ENCODE peak calls at places on chromosomes 3 and 15, in ten cellular contexts. I, G, C, S, X, T, J, O, V and K are unnamed samples.

GRCh38 chr15:31292391-31293020 is 34.1 kb upstream of the KLF13 start:
- DNase-seq in S (no peak), T (no peak), X (peak), G (peak), V (no peak), J (peak), I (no peak), C (no peak), O (peak), K (no peak)

GRCh38 chr3:149547954-149548728 is 73.6 kb downstream of the TM4SF4 start:
- DNase-seq in S (peak), I (peak), X (peak), T (no peak), O (peak), V (no peak), J (no peak), G (peak), C (no peak), K (peak)

GRCh38 chr3:71397046-71397445 is 186.5 kb downstream of the FOXP1 start:
- DNase-seq in C (peak), T (no peak), V (peak), G (peak), J (no peak), S (no peak), O (no peak), X (no peak), I (no peak), K (peak)

GRCh38 chr3:72270072-72270611 is 485.2 kb upstream of the PROK2 start:
- DNase-seq in O (peak), I (peak), C (peak), X (peak), G (peak), J (peak), V (peak), S (peak), T (peak), K (peak)

GRCh38 chr3:176172430-176172954 is 1024.8 kb downstream of the TBL1XR1 start:
- DNase-seq in G (no peak), X (no peak), J (no peak), O (no peak), S (no peak), T (no peak), C (no peak), V (no peak), I (no peak), K (no peak)

GRCh38 chr3:172355836-172356235 is 92.4 kb downstream of the GHSR start:
- DNase-seq in J (no peak), I (no peak), S (no peak), C (peak), T (no peak), O (no peak), X (peak), V (peak), G (no peak), K (peak)

GRCh38 chr3:98645039-98645438 is 51.6 kb upstream of the CPOX start:
- DNase-seq in J (no peak), S (peak), X (no peak), V (no peak), G (no peak), C (no peak), T (no peak), I (no peak), O (no peak), K (no peak)

GRCh38 chr3:127961963-127962362 is 46.9 kb downstream of the KBTBD12 start:
- DNase-seq in C (no peak), V (peak), J (no peak), S (peak), O (no peak), I (no peak), T (no peak), G (peak), X (peak), K (no peak)

GRCh38 chr3:99875573-99875924 is 57.9 kb downstream of the CMSS1 start:
- DNase-seq in O (no peak), T (no peak), S (no peak), V (no peak), J (no peak), I (no peak), X (no peak), G (peak), C (peak), K (no peak)

GRCh38 chr15:95799286-95800187 is 531.0 kb upstream of the NR2F2 start:
- DNase-seq in T (no peak), I (no peak), S (no peak), V (no peak), X (no peak), O (no peak), G (peak), J (no peak), C (peak), K (no peak)

GRCh38 chr3:37809846-37810447 is 51.7 kb upstream of the CTDSPL start:
- DNase-seq in O (no peak), G (no peak), V (no peak), X (no peak), S (no peak), J (no peak), C (no peak), T (no peak), I (peak), K (no peak)

GRCh38 chr3:44981220-44981619 is 5.2 kb downstream of the EXOSC7 start:
- DNase-seq in C (no peak), S (no peak), X (no peak), G (no peak), J (no peak), V (no peak), I (no peak), O (no peak), T (no peak), K (no peak)

GRCh38 chr3:151318946-151319345 is 2.3 kb upstream of the GPR87 start:
- DNase-seq in V (no peak), T (no peak), C (no peak), S (no peak), X (no peak), O (no peak), J (no peak), G (no peak), I (no peak), K (no peak)

GRCh38 chr15:35060591-35060990 is 24.5 kb downstream of the NANOGP8 start:
- DNase-seq in J (no peak), G (no peak), I (no peak), T (no peak), V (no peak), O (no peak), S (no peak), X (no peak), C (no peak), K (no peak)

GRCh38 chr3:42306499-42306898 is 40.5 kb upstream of the CCK start:
- DNase-seq in S (no peak), O (peak), J (no peak), G (no peak), I (no peak), V (no peak), C (no peak), T (no peak), X (no peak), K (no peak)

GRCh38 chr15:43329222-43329959 is 982 bp downstream of the LCMT2 start:
- DNase-seq in T (peak), C (peak), V (no peak), S (no peak), J (no peak), I (peak), O (no peak), G (no peak), X (peak), K (peak)

GRCh38 chr3:37227870-37228549 is 53.6 kb upstream of the LRRFIP2 start:
- DNase-seq in V (no peak), I (no peak), T (no peak), C (no peak), S (no peak), J (no peak), O (no peak), X (no peak), G (peak), K (no peak)

GRCh38 chr3:99128740-99129505 is 227.4 kb upstream of the DCBLD2 start:
- DNase-seq in G (no peak), C (peak), I (no peak), J (no peak), X (no peak), S (no peak), T (no peak), O (no peak), V (peak), K (no peak)

GRCh38 chr15:36062357-36062756 is 516.4 kb upstream of the DPH6 start:
- DNase-seq in J (no peak), I (no peak), V (no peak), T (no peak), X (no peak), G (no peak), O (no peak), C (no peak), S (no peak), K (no peak)

GRCh38 chr3:131544557-131544956 is 41.8 kb upstream of the MRPL3 start:
- DNase-seq in G (no peak), J (no peak), O (no peak), V (no peak), X (no peak), S (no peak), I (no peak), T (no peak), C (no peak), K (no peak)

GRCh38 chr3:67389176-67389575 is 265.2 kb downstream of the SUCLG2 start:
- DNase-seq in C (no peak), X (no peak), O (no peak), T (no peak), I (no peak), V (no peak), J (no peak), G (no peak), S (no peak), K (no peak)

GRCh38 chr15:42491540-42492225 is 742 bp upstream of the ZNF106 start:
- DNase-seq in S (no peak), T (no peak), C (no peak), O (no peak), V (no peak), G (peak), J (no peak), I (no peak), X (no peak), K (no peak)

GRCh38 chr3:66858656-66859381 is 139.3 kb upstream of the KBTBD8 start:
- DNase-seq in C (no peak), J (no peak), T (no peak), O (no peak), X (no peak), S (no peak), G (no peak), I (no peak), V (no peak), K (no peak)

GRCh38 chr3:16254933-16255725 is 9.6 kb downstream of the DPH3 start:
- DNase-seq in T (no peak), I (no peak), O (no peak), S (no peak), G (no peak), J (no peak), C (no peak), X (no peak), V (no peak), K (no peak)

GRCh38 chr3:42019144-42019952 is 57.4 kb upstream of the ULK4 start:
- DNase-seq in J (no peak), S (peak), O (no peak), I (no peak), T (no peak), G (peak), X (peak), C (peak), V (no peak), K (peak)

GRCh38 chr15:91853501-91853967 is at the start of gene SLCO3A1:
- DNase-seq in J (peak), C (peak), X (peak), V (no peak), S (peak), T (no peak), I (peak), O (peak), G (no peak), K (peak)
- TF ChIP-seq POLR2A in J (no peak), C (no peak), X (no peak), V (no peak), S (no peak), T (no peak), I (no peak), O (no peak), G (no peak), K (no peak)

GRCh38 chr3:191915717-191916116 is 454.8 kb downstream of the PYDC2 start:
- DNase-seq in O (no peak), G (no peak), I (no peak), X (no peak), S (no peak), T (no peak), J (no peak), C (peak), V (no peak), K (no peak)
- TF ChIP-seq POLR2AphosphoS5 in O (no peak), G (no peak), I (no peak), X (no peak), S (no peak), T (no peak), J (no peak), C (no peak), V (no peak), K (no peak)

GRCh38 chr3:126083511-126083912 is 412 bp downstream of the SLC41A3 start:
- DNase-seq in O (peak), V (no peak), J (no peak), X (peak), T (peak), G (peak), S (peak), I (no peak), C (peak), K (peak)

GRCh38 chr3:126084667-126085180 is 800 bp upstream of the SLC41A3 start:
- DNase-seq in G (no peak), I (no peak), O (peak), X (no peak), V (no peak), J (no peak), S (no peak), C (no peak), T (no peak), K (no peak)

GRCh38 chr3:126083138-126083445 is 832 bp downstream of the SLC41A3 start:
- DNase-seq in I (no peak), C (no peak), G (no peak), J (no peak), T (no peak), V (no peak), S (no peak), X (no peak), O (peak), K (no peak)

GRCh38 chr3:126085276-126085675 is 1.4 kb upstream of the SLC41A3 start:
- DNase-seq in G (no peak), V (no peak), O (peak), S (no peak), T (no peak), C (no peak), I (no peak), X (no peak), J (no peak), K (no peak)

DNA sequence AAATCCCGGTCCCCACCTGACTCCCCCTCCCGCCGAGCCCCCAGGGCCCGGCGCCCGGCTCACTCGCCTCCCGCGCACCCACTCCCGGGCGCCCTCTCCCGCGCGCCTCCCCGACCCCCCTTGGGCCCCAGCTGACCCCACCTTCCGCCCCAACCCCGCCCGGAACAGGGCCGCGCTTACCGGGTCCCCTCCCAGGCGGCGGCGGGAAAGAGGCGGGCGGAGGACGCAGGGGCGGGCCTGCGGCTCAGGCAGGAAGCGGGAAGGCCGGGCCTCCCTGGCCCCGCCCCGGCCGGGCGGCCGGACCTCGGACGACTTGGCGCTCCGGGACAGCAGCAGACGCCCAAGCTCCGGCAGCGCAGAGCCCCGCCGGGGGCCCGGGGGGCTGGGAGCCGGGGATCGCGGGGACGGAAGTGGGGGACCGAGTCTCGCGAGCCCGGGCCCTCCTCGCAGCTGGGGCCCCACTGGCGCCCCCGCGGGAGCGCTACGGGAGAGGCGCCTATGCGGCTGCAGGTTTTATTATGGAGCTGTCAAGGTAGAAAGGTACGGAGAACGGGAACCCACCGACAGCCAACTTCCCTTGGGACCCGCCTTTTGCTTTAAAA is at the start of gene SLC41A3:
- DNase-seq in T (peak), I (peak), X (peak), C (peak), S (peak), O (peak), V (peak), J (peak), G (peak), K (peak)
- TF ChIP-seq POLR2A in T (peak), I (no peak), X (no peak), C (no peak), S (no peak), O (peak), V (peak), J (peak), G (peak), K (peak)

DNA sequence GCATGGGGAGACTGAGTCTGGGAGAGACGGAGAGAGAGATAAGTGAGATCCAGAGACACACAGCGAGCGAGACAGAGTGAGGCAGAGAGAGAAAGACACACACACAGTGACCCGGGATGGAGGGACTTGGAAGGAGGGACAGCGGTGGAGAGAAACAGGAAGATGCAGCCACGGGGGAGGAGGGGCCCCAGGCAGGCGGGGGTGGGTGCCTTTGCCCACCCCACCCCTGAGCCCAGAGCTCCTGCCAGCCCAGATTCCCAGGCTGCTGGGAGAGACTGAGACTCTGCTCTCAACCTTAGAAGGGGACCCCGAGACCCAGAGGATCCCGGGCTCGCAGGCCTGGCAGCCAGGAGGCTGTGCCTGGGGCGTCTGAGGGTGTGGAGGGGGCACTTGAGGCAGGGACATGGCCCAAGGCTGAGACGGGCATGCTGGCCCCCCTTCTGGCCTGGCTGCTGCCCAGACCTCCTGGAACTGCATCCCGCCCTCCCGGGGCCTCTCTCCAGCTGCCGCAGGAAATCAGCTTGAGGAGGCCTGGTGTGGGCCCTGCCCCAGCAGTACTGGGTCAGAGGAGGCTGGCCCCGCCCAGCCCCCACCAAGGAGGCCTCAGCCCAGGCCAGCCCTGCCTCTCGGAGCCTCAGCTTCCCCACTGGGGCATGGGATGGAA is 18.1 kb downstream of the H1-8 start:
- DNase-seq in G (no peak), O (no peak), I (peak), T (peak), S (peak), J (peak), X (peak), C (peak), V (no peak), K (peak)
- TF ChIP-seq POLR2AphosphoS5 in G (no peak), O (peak), I (peak), T (peak), S (peak), J (no peak), X (peak), C (peak), V (no peak), K (peak)

GRCh38 chr15:59222106-59222505 is 15.5 kb downstream of the LDHAL6B start:
- DNase-seq in X (no peak), C (no peak), S (no peak), T (no peak), I (no peak), G (no peak), J (no peak), O (no peak), V (no peak), K (no peak)

GRCh38 chr15:59218710-59219109 is 12.1 kb downstream of the LDHAL6B start:
- DNase-seq in X (no peak), T (no peak), O (peak), V (no peak), J (no peak), G (no peak), I (no peak), C (no peak), S (no peak), K (no peak)

GRCh38 chr15:59221479-59221878 is 14.8 kb downstream of the LDHAL6B start:
- DNase-seq in V (no peak), I (no peak), S (no peak), G (no peak), X (no peak), C (no peak), J (no peak), O (no peak), T (no peak), K (no peak)

GRCh38 chr15:59218099-59218498 is 11.5 kb downstream of the LDHAL6B start:
- DNase-seq in V (no peak), I (no peak), T (no peak), O (no peak), C (peak), S (no peak), G (no peak), J (no peak), X (no peak), K (no peak)

GRCh38 chr15:59216911-59217310 is 10.3 kb downstream of the LDHAL6B start:
- DNase-seq in J (no peak), T (no peak), I (no peak), O (peak), S (no peak), C (no peak), X (no peak), G (no peak), V (no peak), K (no peak)
- TF ChIP-seq POLR2A in J (no peak), T (no peak), I (no peak), O (no peak), S (no peak), C (no peak), X (no peak), G (no peak), V (no peak), K (no peak)

GRCh38 chr3:50620420-50620819 is 3.5 kb downstream of the MAPKAPK3 start:
- DNase-seq in X (no peak), T (no peak), O (no peak), V (no peak), C (no peak), J (no peak), G (no peak), I (no peak), S (peak), K (no peak)
- TF ChIP-seq POLR2AphosphoS5 in X (no peak), T (no peak), O (no peak), V (no peak), C (no peak), J (no peak), G (no peak), I (no peak), S (peak), K (no peak)

DNA sequence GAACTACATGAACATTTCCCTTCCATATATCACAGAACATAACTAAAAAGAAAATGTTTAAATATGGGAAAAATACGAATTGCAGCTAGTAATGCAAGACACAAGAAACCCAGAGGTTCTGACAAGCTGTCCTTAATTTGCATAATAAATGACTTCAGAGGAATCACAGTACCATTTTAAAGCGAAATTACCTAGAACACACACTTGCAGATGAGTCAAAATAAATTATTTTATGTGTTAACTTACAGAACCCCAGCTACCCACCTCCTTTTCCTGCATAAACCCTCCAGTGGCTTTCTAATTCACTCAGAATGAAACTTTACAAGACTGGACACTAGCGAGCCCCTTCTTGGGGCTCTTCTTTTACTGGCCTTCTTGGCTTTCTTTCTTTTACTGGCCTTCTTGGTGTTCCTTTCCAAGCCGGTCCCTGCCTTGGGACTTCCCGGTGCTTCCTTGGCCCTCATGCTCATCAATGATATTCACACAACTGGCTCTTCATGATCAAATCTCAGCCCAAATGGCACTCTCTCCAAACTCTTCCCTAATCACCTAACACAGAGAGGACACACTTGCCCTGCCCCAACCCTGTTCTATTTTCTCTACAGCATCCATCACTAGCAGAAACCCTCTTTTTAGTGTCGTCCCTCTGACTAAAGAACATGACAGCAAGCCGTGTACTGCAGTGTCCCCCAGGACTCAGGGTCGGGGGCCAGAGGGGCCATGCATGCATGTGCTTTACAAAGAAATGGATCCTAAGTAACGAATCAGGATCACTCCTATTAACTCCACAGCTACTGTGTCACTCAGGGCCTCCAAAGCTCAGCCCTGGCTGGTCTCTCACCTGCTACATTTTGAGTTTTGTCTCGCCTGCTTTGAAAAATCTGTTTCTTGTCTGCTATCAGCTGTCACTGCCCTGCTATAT is 4.8 kb downstream of the CHSY1 start:
- DNase-seq in C (no peak), I (no peak), S (no peak), T (peak), O (no peak), G (no peak), V (no peak), J (no peak), X (no peak), K (no peak)
- TF ChIP-seq POLR2A in C (no peak), I (no peak), S (no peak), T (no peak), O (no peak), G (no peak), V (no peak), J (no peak), X (no peak), K (no peak)